ENCODE peak calls at places on chromosomes 12 and 14, in six cellular contexts. P, A, S, O, K and F are unnamed samples.

GRCh38 chr14:64550539-64551333 is 975 bp downstream of the PPP1R36 start:
- DNase-seq in P (no peak), A (no peak), S (no peak), O (no peak), K (no peak), F (no peak)

GRCh38 chr14:54344445-54344844 is 52.4 kb upstream of the CDKN3 start:
- DNase-seq in P (no peak), A (no peak), S (no peak), O (no peak), K (no peak), F (no peak)

GRCh38 chr14:101948666-101949205 is 15.6 kb upstream of the DYNC1H1 start:
- DNase-seq in P (no peak), A (peak), S (no peak), O (peak), K (no peak), F (no peak)

GRCh38 chr14:92510972-92511371 is 2.6 kb upstream of the RIN3 start:
- DNase-seq in P (no peak), A (peak), S (no peak), O (no peak), K (no peak), F (no peak)

GRCh38 chr12:20549115-20549719 is 145.9 kb upstream of the SLCO1C1 start:
- DNase-seq in P (no peak), A (no peak), S (no peak), O (no peak), K (peak), F (no peak)

GRCh38 chr14:83478741-83479140 is 1945.1 kb upstream of the SEL1L start:
- DNase-seq in P (no peak), A (no peak), S (no peak), O (no peak), K (no peak), F (no peak)

GRCh38 chr14:80629606-80630005 is 311.9 kb downstream of the CEP128 start:
- DNase-seq in P (no peak), A (no peak), S (no peak), O (no peak), K (no peak), F (no peak)

GRCh38 chr14:103628221-103628683 is 759 bp upstream of the KLC1 start:
- DNase-seq in P (peak), A (peak), S (peak), O (peak), K (peak), F (peak)

GRCh38 chr14:61188936-61189808 is 92.0 kb downstream of the TMEM30B start:
- DNase-seq in P (peak), A (no peak), S (peak), O (peak), K (no peak), F (peak)

GRCh38 chr12:69925291-69925690 is 100.3 kb downstream of the MYRFL start:
- DNase-seq in P (no peak), A (no peak), S (no peak), O (no peak), K (no peak), F (no peak)

GRCh38 chr14:61476737-61477410 is 155.5 kb downstream of the PRKCH start:
- DNase-seq in P (no peak), A (no peak), S (no peak), O (no peak), K (peak), F (no peak)

GRCh38 chr14:73717998-73718741 is 4.0 kb upstream of the PNMA1 start:
- DNase-seq in P (no peak), A (peak), S (peak), O (no peak), K (peak), F (no peak)

GRCh38 chr12:63802012-63802608 is 22.4 kb downstream of the RXYLT1 start:
- DNase-seq in P (no peak), A (no peak), S (no peak), O (no peak), K (no peak), F (no peak)

GRCh38 chr14:35404496-35405303 is at the start of gene NFKBIA:
- DNase-seq in P (peak), A (peak), S (peak), O (peak), K (peak), F (peak)
- TF ChIP-seq POLR2A in P (peak), A (peak), S (peak), O (peak), K (peak), F (peak)

DNA sequence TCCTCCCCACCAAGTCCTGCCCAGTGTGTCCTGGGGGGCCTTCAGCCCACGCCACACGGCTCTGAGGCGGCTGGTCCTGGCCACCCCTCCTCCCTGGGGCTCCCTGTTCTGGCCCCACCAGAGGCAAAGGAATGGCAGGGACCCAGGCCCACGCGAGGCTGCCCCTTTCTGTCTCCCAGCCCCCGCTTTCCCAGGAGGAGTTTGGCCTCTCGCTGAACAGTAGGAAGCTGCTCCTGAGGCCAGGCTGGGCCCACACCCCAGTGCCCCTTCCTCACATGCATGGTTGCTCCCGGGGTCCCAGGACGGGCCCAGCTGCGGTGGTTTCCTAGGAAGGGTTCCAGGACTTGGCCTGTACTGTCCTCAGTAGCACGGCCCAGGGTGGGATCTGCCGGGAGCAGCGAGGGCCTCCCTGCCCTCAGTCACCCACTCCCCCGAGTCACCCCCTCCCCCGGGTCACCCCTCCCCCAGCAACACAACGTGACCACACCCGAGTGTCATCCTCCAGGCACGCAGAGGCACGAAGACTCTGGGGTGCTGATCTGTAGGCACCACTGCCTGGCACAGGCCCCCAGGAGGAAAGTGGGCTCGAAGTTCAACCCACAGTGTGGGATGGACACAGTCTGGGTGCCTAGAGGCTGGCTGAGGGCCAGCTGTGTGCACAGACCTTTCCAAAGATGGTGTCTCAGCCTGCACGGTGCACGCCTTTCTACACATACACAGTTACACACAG is 33.0 kb downstream of the LRCOL1 start:
- DNase-seq in P (no peak), A (no peak), S (no peak), O (no peak), K (no peak), F (no peak)
- TF ChIP-seq POLR2A in P (no peak), A (no peak), S (no peak), O (no peak), K (no peak), F (no peak)

DNA sequence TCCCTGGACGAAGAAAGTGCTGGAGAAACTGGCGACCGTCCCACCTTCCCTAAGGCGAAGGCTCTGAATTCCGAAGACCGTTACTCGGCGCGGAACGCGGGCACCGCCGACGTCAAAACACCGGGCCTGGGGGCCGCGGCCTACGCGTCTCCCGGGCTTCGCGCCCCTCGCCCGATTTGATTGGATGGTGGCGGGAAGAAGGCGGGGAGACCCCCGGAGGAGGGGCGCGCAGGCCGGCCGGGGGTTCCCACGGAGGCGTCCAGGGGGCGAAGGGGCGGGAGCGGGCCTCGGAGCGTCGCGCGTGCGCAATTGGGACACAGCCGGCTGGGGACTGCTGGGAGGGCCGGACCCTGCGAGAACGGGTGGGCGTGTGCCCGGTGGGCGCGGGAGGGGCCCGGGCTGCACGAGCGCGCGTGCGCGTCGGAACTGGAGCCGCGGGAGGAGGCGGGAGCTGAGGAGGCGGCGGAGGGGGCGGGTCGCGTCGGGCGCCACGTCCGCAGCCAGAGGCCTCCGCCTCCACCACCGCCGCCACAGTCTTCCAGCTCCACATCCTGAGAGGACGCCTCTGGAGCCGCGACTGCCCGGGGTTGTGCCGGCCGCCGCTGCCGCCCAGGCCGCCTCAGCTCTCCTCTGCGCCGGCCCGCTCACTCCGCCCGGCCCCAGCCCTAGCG is at the start of gene TMEM263:
- DNase-seq in P (peak), A (peak), S (peak), O (peak), K (peak), F (peak)
- TF ChIP-seq POLR2A in P (peak), A (no peak), S (peak), O (no peak), K (peak), F (peak)

DNA sequence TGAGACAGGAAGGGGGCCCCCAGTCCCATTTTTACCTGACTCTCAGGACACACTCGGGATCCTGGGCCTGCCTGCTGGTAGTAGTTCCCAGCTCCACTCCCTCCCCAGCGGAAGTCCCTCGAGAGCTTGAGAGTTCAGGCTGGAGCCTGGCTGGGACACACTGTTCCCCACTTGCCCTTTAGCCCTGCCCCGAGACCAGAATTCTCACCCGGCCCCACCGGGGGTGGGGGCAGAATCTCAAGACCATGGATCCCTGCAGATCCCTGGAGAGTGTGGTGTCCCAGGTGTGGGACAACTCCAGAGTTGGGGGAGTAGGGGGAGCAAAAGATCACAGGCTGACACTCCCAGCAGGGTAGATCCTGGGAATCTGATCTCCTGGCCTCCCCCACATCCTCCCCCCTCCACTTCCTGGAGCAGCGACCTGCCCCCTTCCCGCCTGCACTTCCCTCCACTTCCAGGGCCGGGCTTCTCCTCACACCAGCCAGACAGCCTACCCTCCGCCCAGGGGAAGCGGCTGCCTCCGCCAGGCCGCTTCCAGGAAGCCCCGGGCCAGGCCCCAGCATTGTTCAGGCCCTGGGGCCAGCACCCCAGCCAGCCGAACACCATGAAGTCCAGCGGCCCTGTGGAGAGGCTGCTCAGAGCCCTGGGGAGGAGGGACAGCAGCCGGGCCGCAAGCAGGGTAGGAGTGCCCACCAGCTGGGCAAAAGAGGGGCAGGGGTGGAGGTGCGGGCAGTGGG is at the start of gene TNS2:
- DNase-seq in P (peak), A (peak), S (no peak), O (peak), K (peak), F (peak)
- TF ChIP-seq POLR2A in P (peak), A (no peak), S (peak), O (peak), K (peak), F (peak)

GRCh38 chr12:57720606-57721595 is 17.6 kb downstream of the AGAP2 start:
- DNase-seq in P (no peak), A (no peak), S (no peak), O (no peak), K (no peak), F (peak)
- TF ChIP-seq POLR2A in P (no peak), A (no peak), S (no peak), O (no peak), K (no peak), F (no peak)